ENCODE peak calls at places on chromosomes 16 and 17, in five cellular contexts. M is activated CD4-positive, alpha-beta T cell treated with anti-CD3 and anti-CD28 coated beads for 48 hours; G is activated T-helper 1 cell treated with anti-CD3 and anti-CD28 coated beads, Interleukin-2, amount 50 U/mL, for 16 hours; J is T-helper 2 cell; H is NK-92 treated with Interleukin-12 subunit alpha and Interleukin-12 subunit beta, amount 100 ng/mL, for 24 hours. C is an unnamed sample.

GRCh38 chr17:40490289-40490853 is 11.1 kb downstream of the TNS4 start:
- DNase-seq in G (no peak), M (peak), H (no peak), J (no peak), C (no peak)

GRCh38 chr17:50447870-50448573 is 20.7 kb downstream of the CHAD start:
- DNase-seq in H (no peak), J (no peak), M (no peak), G (no peak), C (no peak)

GRCh38 chr17:57876023-57876865 is 26.4 kb upstream of the MRPS23 start:
- DNase-seq in H (no peak), M (no peak), J (no peak), G (no peak), C (no peak)

GRCh38 chr16:2954228-2954627 is 9.8 kb upstream of the KREMEN2 start:
- DNase-seq in M (no peak), H (no peak), G (no peak), J (no peak), C (no peak)

GRCh38 chr17:64216030-64216384 is 47.1 kb downstream of the TEX2 start:
- DNase-seq in M (no peak), G (no peak), H (no peak), J (no peak), C (no peak)

GRCh38 chr16:49348408-49349176 is 25.0 kb upstream of the C16orf78 start:
- DNase-seq in H (no peak), G (no peak), M (no peak), J (no peak), C (no peak)

GRCh38 chr16:2963074-2963610 is 933 bp upstream of the KREMEN2 start:
- DNase-seq in G (no peak), J (no peak), M (no peak), H (no peak), C (no peak)

GRCh38 chr17:82489851-82490511 is 29.6 kb upstream of the FOXK2 start:
- DNase-seq in G (no peak), J (no peak), M (no peak), H (no peak), C (no peak)

GRCh38 chr16:67758006-67758405 is 38.9 kb upstream of the GFOD2 start:
- DNase-seq in H (no peak), M (no peak), J (no peak), G (no peak), C (no peak)

GRCh38 chr17:79123988-79124387 is 49.4 kb downstream of the ENGASE start:
- DNase-seq in G (no peak), J (no peak), H (no peak), M (no peak), C (no peak)

GRCh38 chr16:5066511-5066910 is 755 bp upstream of the C16orf89 start:
- DNase-seq in M (no peak), H (no peak), G (no peak), J (no peak), C (no peak)

GRCh38 chr16:48426244-48427135 is 41.3 kb upstream of the SIAH1 start:
- DNase-seq in H (no peak), J (no peak), M (no peak), G (no peak), C (no peak)

GRCh38 chr16:59164461-59164860 is 430.3 kb upstream of the GOT2 start:
- DNase-seq in J (no peak), H (no peak), G (no peak), M (no peak), C (no peak)

GRCh38 chr16:20676268-20676828 is 21.1 kb downstream of the ACSM1 start:
- DNase-seq in M (no peak), J (no peak), G (no peak), H (no peak), C (no peak)

GRCh38 chr16:1469693-1470201 is 5.1 kb downstream of the CLCN7 start:
- DNase-seq in M (no peak), J (no peak), G (no peak), H (no peak), C (no peak)

GRCh38 chr17:46163316-46163715 is 29.9 kb downstream of the KANSL1 start:
- DNase-seq in G (no peak), J (no peak), M (no peak), H (no peak), C (no peak)

GRCh38 chr16:88746511-88746910 is 38.5 kb downstream of the PIEZO1 start:
- DNase-seq in J (no peak), H (no peak), M (no peak), G (no peak), C (no peak)

GRCh38 chr16:77610496-77610895 is 111.8 kb upstream of the NUDT7 start:
- DNase-seq in H (no peak), J (no peak), G (no peak), M (no peak), C (no peak)

GRCh38 chr17:57949649-57950048 is 5.6 kb downstream of the CUEDC1 start:
- DNase-seq in G (no peak), M (no peak), H (no peak), J (no peak), C (no peak)

GRCh38 chr17:4559851-4560820 is at the start of gene GGT6:
- DNase-seq in G (no peak), M (no peak), J (no peak), H (no peak), C (no peak)

GRCh38 chr16:67803894-67804293 is 2.5 kb downstream of the RANBP10 start:
- DNase-seq in M (peak), H (no peak), J (no peak), G (no peak), C (no peak)

GRCh38 chr17:65750166-65750565 is 188.7 kb upstream of the AXIN2 start:
- DNase-seq in H (no peak), J (no peak), G (no peak), M (no peak), C (no peak)

GRCh38 chr16:64712027-64712426 is 409.8 kb downstream of the CDH11 start:
- DNase-seq in J (no peak), H (no peak), G (no peak), M (no peak), C (no peak)

GRCh38 chr16:30609002-30609927 is 924 bp downstream of the ZNF689 start:
- DNase-seq in J (peak), H (no peak), M (peak), G (no peak), C (no peak)

GRCh38 chr16:51134269-51134812 is 16.7 kb downstream of the SALL1 start:
- DNase-seq in H (no peak), G (no peak), J (no peak), M (no peak), C (no peak)

GRCh38 chr16:11162571-11163268 is 93.3 kb downstream of the SOCS1 start:
- DNase-seq in H (no peak), G (no peak), M (no peak), J (no peak), C (no peak)

GRCh38 chr17:3951003-3951402 is 13.2 kb downstream of the ATP2A3 start:
- DNase-seq in G (no peak), H (no peak), M (no peak), J (no peak), C (no peak)

GRCh38 chr17:76452646-76453430 is at the start of gene UBE2O:
- DNase-seq in J (peak), H (peak), M (peak), G (peak), C (peak)

GRCh38 chr17:4463818-4464501 is 30.2 kb downstream of the SPNS3 start:
- DNase-seq in H (no peak), J (no peak), M (no peak), G (no peak), C (no peak)